ENCODE peak calls at places on chromosomes 11 and 22, in five cellular contexts. One of them, this sample, is unnamed.

GRCh38 chr11:33268945-33269567 is 11.9 kb downstream of the HIPK3 start:
- DNase-seq in tibial nerve: no peak
- DNase-seq in ovary: no peak
- DNase-seq in K562: no peak
- DNase-seq in suprapubic skin: no peak
- DNase-seq in this sample: no peak

GRCh38 chr22:44729391-44730012 is 22.9 kb upstream of the ARHGAP8 start:
- DNase-seq in tibial nerve: no peak
- DNase-seq in ovary: peak
- DNase-seq in K562: no peak
- DNase-seq in suprapubic skin: no peak
- DNase-seq in this sample: no peak

GRCh38 chr11:83773950-83774880 is 488.0 kb upstream of the CCDC90B start:
- DNase-seq in tibial nerve: no peak
- DNase-seq in ovary: no peak
- DNase-seq in K562: no peak
- DNase-seq in suprapubic skin: no peak
- DNase-seq in this sample: no peak

GRCh38 chr11:58567889-58568512 is 7.7 kb downstream of the LPXN start:
- DNase-seq in tibial nerve: no peak
- DNase-seq in ovary: peak
- DNase-seq in K562: peak
- DNase-seq in suprapubic skin: peak
- DNase-seq in this sample: peak

GRCh38 chr11:98835336-98835735 is 185.4 kb upstream of the CNTN5 start:
- DNase-seq in tibial nerve: no peak
- DNase-seq in ovary: no peak
- DNase-seq in K562: no peak
- DNase-seq in suprapubic skin: no peak
- DNase-seq in this sample: no peak

GRCh38 chr11:75351541-75352416 is at the start of gene ARRB1:
- DNase-seq in tibial nerve: peak
- DNase-seq in ovary: peak
- DNase-seq in K562: peak
- DNase-seq in suprapubic skin: peak
- DNase-seq in this sample: peak

GRCh38 chr22:49372111-49372529 is 455.6 kb downstream of the BRD1 start:
- DNase-seq in tibial nerve: no peak
- DNase-seq in ovary: no peak
- DNase-seq in K562: no peak
- DNase-seq in suprapubic skin: peak
- DNase-seq in this sample: no peak

GRCh38 chr22:47294222-47294532 is 531.7 kb downstream of the TBC1D22A start:
- DNase-seq in tibial nerve: no peak
- DNase-seq in ovary: no peak
- DNase-seq in K562: no peak
- DNase-seq in suprapubic skin: no peak
- DNase-seq in this sample: peak

GRCh38 chr11:114064216-114064615 is 4.7 kb downstream of the ZBTB16 start:
- DNase-seq in tibial nerve: no peak
- DNase-seq in ovary: peak
- DNase-seq in K562: no peak
- DNase-seq in suprapubic skin: no peak
- DNase-seq in this sample: no peak

GRCh38 chr11:17354070-17354924 is 2.7 kb downstream of the NCR3LG1 start:
- DNase-seq in tibial nerve: peak
- DNase-seq in ovary: no peak
- DNase-seq in K562: peak
- DNase-seq in suprapubic skin: no peak
- DNase-seq in this sample: peak

GRCh38 chr11:30740071-30740470 is 153.9 kb upstream of the MPPED2 start:
- DNase-seq in tibial nerve: no peak
- DNase-seq in ovary: no peak
- DNase-seq in K562: no peak
- DNase-seq in suprapubic skin: no peak
- DNase-seq in this sample: no peak

GRCh38 chr11:30735946-30736345 is 149.8 kb upstream of the MPPED2 start:
- DNase-seq in tibial nerve: no peak
- DNase-seq in ovary: no peak
- DNase-seq in K562: no peak
- DNase-seq in suprapubic skin: no peak
- DNase-seq in this sample: no peak

GRCh38 chr11:30741039-30741550 is 154.9 kb upstream of the MPPED2 start:
- DNase-seq in tibial nerve: no peak
- DNase-seq in ovary: no peak
- DNase-seq in K562: no peak
- DNase-seq in suprapubic skin: peak
- DNase-seq in this sample: no peak
- TF ChIP-seq POLR2A in tibial nerve: no peak
- TF ChIP-seq POLR2A in ovary: no peak
- TF ChIP-seq POLR2A in K562: no peak
- TF ChIP-seq POLR2A in suprapubic skin: no peak
- TF ChIP-seq POLR2A in this sample: no peak

GRCh38 chr22:35257321-35258143 is at the start of gene HMGXB4:
- DNase-seq in tibial nerve: peak
- DNase-seq in ovary: peak
- DNase-seq in K562: peak
- DNase-seq in suprapubic skin: peak
- DNase-seq in this sample: peak
- TF ChIP-seq POLR2A in tibial nerve: no peak
- TF ChIP-seq POLR2A in ovary: no peak
- TF ChIP-seq POLR2A in K562: peak
- TF ChIP-seq POLR2A in suprapubic skin: peak
- TF ChIP-seq POLR2A in this sample: no peak

DNA sequence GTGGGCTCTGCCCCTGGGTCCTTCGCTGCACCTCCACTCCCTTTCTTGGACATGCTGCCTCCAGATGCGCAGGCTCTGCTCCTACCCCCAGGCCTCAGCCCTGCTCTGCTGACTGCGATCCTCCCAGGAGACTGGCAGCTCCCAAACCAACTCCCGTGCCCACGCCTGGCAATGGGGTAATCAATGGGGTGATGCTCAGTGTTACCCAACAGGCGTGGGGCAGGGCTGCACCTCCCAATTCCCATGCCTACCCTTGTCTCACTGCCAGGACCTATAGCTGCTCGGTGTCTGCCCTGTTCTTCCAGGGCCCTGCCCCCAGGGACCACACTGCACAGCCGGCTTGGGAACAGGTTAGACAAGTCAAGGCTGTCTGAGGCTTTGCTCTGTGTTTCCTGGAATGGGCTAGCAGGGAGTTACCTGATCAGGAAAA is at the start of gene ALDH3B2:
- DNase-seq in tibial nerve: no peak
- DNase-seq in ovary: no peak
- DNase-seq in K562: no peak
- DNase-seq in suprapubic skin: peak
- DNase-seq in this sample: no peak
- TF ChIP-seq POLR2A in tibial nerve: no peak
- TF ChIP-seq POLR2A in ovary: no peak
- TF ChIP-seq POLR2A in K562: no peak
- TF ChIP-seq POLR2A in suprapubic skin: no peak
- TF ChIP-seq POLR2A in this sample: no peak

DNA sequence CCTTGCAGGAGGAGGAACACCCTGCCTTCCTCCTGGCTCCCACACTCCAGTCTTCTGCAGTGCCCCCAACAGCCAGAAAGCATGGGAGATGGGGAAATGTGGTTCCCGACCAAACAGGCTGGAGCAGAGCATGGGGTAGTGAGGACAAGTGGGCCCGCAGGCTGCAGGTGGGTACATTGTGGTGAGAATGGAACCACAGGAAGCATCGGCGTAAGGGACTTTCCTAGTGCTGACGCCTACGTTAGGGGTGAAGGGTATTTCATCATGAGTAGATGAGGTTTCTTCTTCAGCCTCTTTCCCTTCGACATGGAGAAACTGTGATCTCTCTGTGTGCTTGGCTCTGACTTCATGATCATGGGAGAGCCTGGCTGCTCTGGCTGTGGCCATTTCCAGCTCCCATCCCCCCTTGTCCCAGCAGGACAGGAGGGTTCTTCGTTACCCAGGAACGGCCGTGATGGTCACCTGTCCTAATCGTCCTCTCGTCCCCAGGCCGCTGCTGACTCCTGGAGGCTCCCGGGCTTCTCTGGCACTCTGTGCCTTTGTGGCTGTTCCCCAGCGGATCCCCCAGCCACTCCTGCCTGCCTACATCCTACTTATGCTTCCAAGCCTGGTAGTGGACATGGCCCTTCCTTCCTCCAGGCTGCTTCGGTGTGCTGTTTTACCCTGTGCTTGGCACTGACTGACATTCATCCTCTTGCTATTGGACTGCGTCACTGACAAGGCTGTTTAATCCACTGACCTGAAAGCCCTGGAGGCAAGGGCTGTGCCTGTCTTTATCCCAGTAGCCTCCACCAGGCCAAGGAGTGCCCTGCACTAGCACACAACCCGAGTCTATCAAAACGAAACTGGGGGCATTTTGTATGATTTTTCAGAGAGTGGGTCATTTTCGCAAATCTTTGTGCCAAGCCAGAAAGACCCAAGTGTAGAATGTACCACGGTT is 65.2 kb upstream of the CECR2 start:
- DNase-seq in tibial nerve: no peak
- DNase-seq in ovary: no peak
- DNase-seq in K562: no peak
- DNase-seq in suprapubic skin: no peak
- DNase-seq in this sample: peak
- TF ChIP-seq POLR2A in tibial nerve: no peak
- TF ChIP-seq POLR2A in ovary: no peak
- TF ChIP-seq POLR2A in K562: no peak
- TF ChIP-seq POLR2A in suprapubic skin: no peak
- TF ChIP-seq POLR2A in this sample: no peak

DNA sequence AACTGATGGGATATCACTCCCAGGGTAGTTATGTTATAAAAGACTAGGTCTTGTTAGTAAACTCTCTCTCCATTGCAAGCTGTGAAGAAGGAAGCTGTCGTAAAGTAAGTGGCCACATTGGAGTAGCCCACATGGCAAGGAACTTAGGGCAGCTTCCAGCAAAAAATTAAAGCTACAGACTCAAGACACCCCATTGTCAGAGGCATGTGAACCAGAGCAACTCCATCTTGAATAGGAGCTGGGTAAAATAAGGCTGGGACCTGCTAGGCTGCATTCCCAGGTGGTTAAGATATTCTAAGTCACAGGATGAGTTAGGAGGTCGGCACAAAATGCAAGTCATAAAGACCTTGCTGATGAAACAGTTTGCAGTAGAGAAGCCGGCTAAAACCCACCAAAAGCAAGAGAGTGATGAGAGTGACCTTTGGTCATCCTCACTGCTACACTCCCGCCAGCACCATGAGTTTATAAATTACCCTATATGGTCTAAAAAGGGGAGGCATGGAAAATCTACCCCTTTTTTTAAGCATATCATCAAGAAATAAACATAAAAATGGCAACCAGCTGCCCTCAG is 23.9 kb downstream of the CCKBR start:
- DNase-seq in tibial nerve: no peak
- DNase-seq in ovary: no peak
- DNase-seq in K562: no peak
- DNase-seq in suprapubic skin: no peak
- DNase-seq in this sample: no peak
- TF ChIP-seq POLR2A in tibial nerve: no peak
- TF ChIP-seq POLR2A in ovary: no peak
- TF ChIP-seq POLR2A in K562: no peak
- TF ChIP-seq POLR2A in suprapubic skin: no peak
- TF ChIP-seq POLR2A in this sample: no peak

GRCh38 chr11:124879229-124879998 is 14.2 kb downstream of the ROBO3 start:
- DNase-seq in tibial nerve: no peak
- DNase-seq in ovary: no peak
- DNase-seq in K562: no peak
- DNase-seq in suprapubic skin: no peak
- DNase-seq in this sample: no peak
- TF ChIP-seq POLR2A in tibial nerve: no peak
- TF ChIP-seq POLR2A in ovary: no peak
- TF ChIP-seq POLR2A in K562: no peak
- TF ChIP-seq POLR2A in suprapubic skin: no peak
- TF ChIP-seq POLR2A in this sample: no peak

GRCh38 chr11:61754534-61755482 is 2.4 kb downstream of the MYRF start:
- DNase-seq in tibial nerve: no peak
- DNase-seq in ovary: peak
- DNase-seq in K562: peak
- DNase-seq in suprapubic skin: no peak
- DNase-seq in this sample: no peak

GRCh38 chr11:61753672-61754071 is 1.2 kb downstream of the MYRF start:
- DNase-seq in tibial nerve: no peak
- DNase-seq in ovary: no peak
- DNase-seq in K562: no peak
- DNase-seq in suprapubic skin: no peak
- DNase-seq in this sample: no peak

GRCh38 chr11:61757213-61757862 is 4.9 kb downstream of the MYRF start:
- DNase-seq in tibial nerve: no peak
- DNase-seq in ovary: no peak
- DNase-seq in K562: no peak
- DNase-seq in suprapubic skin: no peak
- DNase-seq in this sample: no peak

GRCh38 chr11:61756147-61756451 is 3.7 kb downstream of the MYRF start:
- DNase-seq in tibial nerve: no peak
- DNase-seq in ovary: no peak
- DNase-seq in K562: no peak
- DNase-seq in suprapubic skin: no peak
- DNase-seq in this sample: no peak

GRCh38 chr11:61756452-61757212 is 4.2 kb downstream of the MYRF start:
- DNase-seq in tibial nerve: no peak
- DNase-seq in ovary: no peak
- DNase-seq in K562: peak
- DNase-seq in suprapubic skin: no peak
- DNase-seq in this sample: peak
- TF ChIP-seq POLR2A in tibial nerve: no peak
- TF ChIP-seq POLR2A in ovary: no peak
- TF ChIP-seq POLR2A in K562: no peak
- TF ChIP-seq POLR2A in suprapubic skin: no peak
- TF ChIP-seq POLR2A in this sample: peak

This sample was measured in Peyer's patch.